ENCODE peak calls at places on chromosome 22, in five cellular contexts. B is substantia nigra; E is naive thymus-derived CD4-positive, alpha-beta T cell; A is right lobe of liver; O is colonic mucosa. P is an unnamed sample.

GRCh38 chr22:31818481-31819392 is 64.9 kb downstream of the DEPDC5 start:
- DNase-seq in O (no peak), A (no peak), B (no peak), E (no peak), P (no peak)

GRCh38 chr22:38751422-38752346 is 4.1 kb downstream of the SUN2 start:
- DNase-seq in O (peak), E (peak), A (no peak), B (no peak), P (no peak)

GRCh38 chr22:19821523-19822300 is 33.0 kb downstream of the GNB1L start:
- DNase-seq in O (no peak), A (peak), B (no peak), E (no peak), P (no peak)

GRCh38 chr22:17578129-17578754 is 14.9 kb downstream of the SLC25A18 start:
- DNase-seq in A (peak), E (no peak), O (no peak), B (no peak), P (no peak)

GRCh38 chr22:37609240-37610152 is 862 bp downstream of the GGA1 start:
- DNase-seq in A (no peak), E (no peak), B (no peak), O (no peak), P (no peak)

GRCh38 chr22:33747576-33748180 is 172.6 kb downstream of the LARGE1 start:
- DNase-seq in O (peak), E (no peak), A (no peak), B (no peak), P (no peak)

GRCh38 chr22:38819387-38819940 is 24.4 kb downstream of the NPTXR start:
- DNase-seq in O (no peak), B (no peak), E (no peak), A (no peak), P (no peak)

GRCh38 chr22:32573991-32574390 is 99.4 kb downstream of the FBXO7 start:
- DNase-seq in A (no peak), O (no peak), E (no peak), B (no peak), P (no peak)

GRCh38 chr22:38788016-38788415 is 5.9 kb downstream of the DNAL4 start:
- DNase-seq in O (no peak), B (no peak), E (no peak), A (no peak), P (no peak)

GRCh38 chr22:33639588-33640254 is 280.6 kb downstream of the LARGE1 start:
- DNase-seq in E (no peak), O (no peak), A (no peak), B (no peak), P (no peak)

GRCh38 chr22:31652911-31653684 is 8.9 kb downstream of the PISD start:
- DNase-seq in B (no peak), A (no peak), E (no peak), O (no peak), P (no peak)

GRCh38 chr22:30830907-30831306 is 136.2 kb downstream of the OSBP2 start:
- DNase-seq in B (no peak), A (no peak), E (no peak), O (peak), P (no peak)

GRCh38 chr22:25496396-25497064 is 67.9 kb upstream of the GRK3 start:
- DNase-seq in E (no peak), O (no peak), A (no peak), B (no peak), P (no peak)

GRCh38 chr22:41352058-41352457 is 29.7 kb upstream of the TEF start:
- DNase-seq in B (no peak), O (no peak), A (no peak), E (no peak), P (no peak)

GRCh38 chr22:47617186-47617585 is 854.7 kb downstream of the TBC1D22A start:
- DNase-seq in E (no peak), O (no peak), A (no peak), B (no peak), P (no peak)

GRCh38 chr22:38082986-38083710 is 836 bp downstream of the SLC16A8 start:
- DNase-seq in B (no peak), A (no peak), E (no peak), O (no peak), P (no peak)

GRCh38 chr22:17370036-17370765 is 941 bp downstream of the CECR2 start:
- DNase-seq in A (peak), O (no peak), B (peak), E (no peak), P (peak)

GRCh38 chr22:43142881-43143562 is at the start of gene MCAT:
- DNase-seq in E (peak), O (peak), B (peak), A (peak), P (peak)

GRCh38 chr22:22181515-22181959 is 63.0 kb upstream of the VPREB1 start:
- DNase-seq in O (no peak), A (no peak), E (no peak), B (no peak), P (no peak)

GRCh38 chr22:21876486-21877176 is 9.2 kb upstream of the MAPK1 start:
- DNase-seq in E (no peak), A (no peak), B (no peak), O (no peak), P (no peak)

GRCh38 chr22:19663821-19664325 is 50.4 kb upstream of the SEPTIN5 start:
- DNase-seq in E (no peak), A (no peak), B (no peak), O (no peak), P (peak)

GRCh38 chr22:19955241-19956128 is 13.9 kb upstream of the TXNRD2 start:
- DNase-seq in A (peak), E (no peak), B (no peak), O (no peak), P (no peak)

GRCh38 chr22:25348391-25348790 is 129.0 kb downstream of the CRYBB2 start:
- DNase-seq in O (no peak), A (no peak), E (no peak), B (no peak), P (no peak)

GRCh38 chr22:17807571-17808410 is 33.5 kb upstream of the BID start:
- DNase-seq in E (no peak), A (no peak), O (no peak), B (no peak), P (no peak)

GRCh38 chr22:44460287-44461082 is 37.5 kb downstream of the RTL6 start:
- DNase-seq in E (no peak), A (no peak), O (peak), B (no peak), P (no peak)

GRCh38 chr22:42450862-42451261 is 18.7 kb upstream of the NFAM1 start:
- DNase-seq in B (no peak), A (no peak), E (no peak), O (no peak), P (no peak)

GRCh38 chr22:20773793-20774212 is at the start of gene SERPIND1:
- DNase-seq in A (peak), B (no peak), E (no peak), O (no peak), P (no peak)

GRCh38 chr22:30636226-30637077 is 871 bp downstream of the SLC35E4 start:
- DNase-seq in A (peak), O (peak), E (peak), B (no peak), P (peak)

GRCh38 chr22:37753746-37754145 is 54.0 kb upstream of the GCAT start:
- DNase-seq in A (no peak), O (no peak), E (no peak), B (no peak), P (no peak)

GRCh38 chr22:17637490-17638181 is 921 bp upstream of the BCL2L13 start:
- DNase-seq in B (no peak), O (peak), E (no peak), A (no peak), P (no peak)

GRCh38 chr22:42074153-42074750 is at the start of gene PHETA2:
- DNase-seq in O (peak), E (peak), B (no peak), A (peak), P (peak)

DNA sequence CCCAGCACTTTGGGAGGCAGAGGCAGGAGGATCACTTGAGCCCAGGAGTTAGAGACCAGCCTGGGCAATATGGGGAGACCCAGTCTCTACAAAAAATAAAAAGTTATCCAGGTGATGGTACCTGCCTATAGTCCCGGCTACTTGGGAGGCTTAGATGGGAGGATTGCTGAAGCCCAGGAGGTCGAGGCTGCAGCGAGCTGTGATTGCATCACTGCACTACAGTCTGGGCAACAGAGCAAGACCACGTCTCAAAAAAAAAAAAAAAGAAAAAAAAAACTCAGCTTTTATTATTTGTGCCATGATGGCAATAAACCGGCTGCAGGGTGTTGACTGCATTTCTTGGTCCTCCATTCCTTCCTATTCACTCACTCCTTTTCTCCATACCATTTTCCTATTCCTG is 33.6 kb upstream of the TFIP11 start:
- DNase-seq in E (no peak), A (no peak), B (no peak), O (no peak), P (no peak)
- H3K27ac ChIP-seq in E (no peak), A (no peak), B (no peak), O (no peak), P (no peak)

GRCh38 chr22:40043086-40043485 is 48.3 kb downstream of the FAM83F start:
- DNase-seq in O (no peak), B (no peak), A (peak), E (no peak), P (peak)
- H3K27ac ChIP-seq in O (peak), B (no peak), A (peak), E (peak), P (peak)

GRCh38 chr22:35258144-35258988 is 1.1 kb downstream of the HMGXB4 start:
- DNase-seq in O (peak), A (no peak), B (no peak), E (no peak), P (no peak)
- H3K27ac ChIP-seq in O (peak), A (peak), B (peak), E (peak), P (peak)

GRCh38 chr22:46220921-46221320 is 29.2 kb downstream of the CDPF1 start:
- DNase-seq in A (no peak), B (no peak), E (no peak), O (no peak), P (no peak)
- H3K27ac ChIP-seq in A (no peak), B (no peak), E (no peak), O (no peak), P (no peak)

GRCh38 chr22:36409067-36409466 is 21.3 kb upstream of the MYH9 start:
- DNase-seq in A (no peak), B (no peak), O (no peak), E (no peak), P (no peak)

GRCh38 chr22:36411589-36412258 is 24.0 kb upstream of the MYH9 start:
- DNase-seq in E (no peak), B (no peak), O (peak), A (peak), P (no peak)

GRCh38 chr22:36406721-36407120 is 19.0 kb upstream of the MYH9 start:
- DNase-seq in O (no peak), E (no peak), A (no peak), B (no peak), P (no peak)

GRCh38 chr22:36413022-36413770 is 25.4 kb upstream of the MYH9 start:
- DNase-seq in B (no peak), A (no peak), O (no peak), E (no peak), P (no peak)

DNA sequence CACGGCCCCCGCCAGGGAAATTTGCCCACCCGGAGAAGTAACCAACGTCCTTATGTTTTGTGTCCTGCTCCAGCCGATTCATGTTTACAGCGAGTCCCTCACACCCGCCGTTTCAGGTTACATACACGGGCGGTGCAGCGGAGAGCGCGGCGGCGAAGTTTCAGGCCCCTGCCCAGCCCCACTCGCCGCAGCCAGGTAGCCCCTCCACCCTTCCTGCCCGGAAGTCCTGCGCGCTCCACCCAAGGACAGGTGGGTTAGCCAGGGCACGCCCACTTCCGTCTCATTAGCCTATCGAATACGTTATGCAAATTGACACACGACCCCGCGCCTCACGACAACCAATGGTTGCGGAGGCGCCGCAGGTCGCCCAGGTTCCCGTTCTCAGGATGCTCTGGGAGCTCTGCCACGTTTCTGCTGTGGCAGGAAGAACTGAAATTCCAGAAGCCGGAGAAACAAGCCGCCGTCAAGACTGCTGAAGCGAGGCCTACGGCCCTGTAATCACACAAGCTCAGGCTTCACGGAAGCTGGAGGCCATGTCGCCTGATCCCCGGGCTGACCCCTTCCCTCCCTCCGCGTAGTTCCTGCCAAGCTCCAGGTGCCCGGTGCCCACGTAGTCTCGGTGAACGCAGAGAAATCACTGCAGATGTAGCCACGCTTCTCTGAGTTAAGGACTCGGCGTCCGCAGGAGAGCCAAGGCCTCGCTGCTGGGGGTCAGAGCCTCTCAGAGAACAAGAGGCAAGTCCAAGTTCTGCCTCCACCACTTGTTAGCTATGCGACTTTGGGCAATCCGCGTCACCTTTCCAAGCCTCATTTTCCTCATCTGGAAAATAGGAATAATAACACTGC is 22.4 kb upstream of the MYH9 start:
- DNase-seq in E (peak), B (no peak), A (peak), O (peak), P (peak)
- H3K27ac ChIP-seq in E (peak), B (no peak), A (peak), O (peak), P (peak)

GRCh38 chr22:50251472-50252054 is 498 bp upstream of the HDAC10 start:
- DNase-seq in A (no peak), O (no peak), E (peak), B (no peak), P (no peak)

GRCh38 chr22:50248192-50249084 is 2.6 kb downstream of the HDAC10 start:
- DNase-seq in O (no peak), A (no peak), B (no peak), E (no peak), P (no peak)

GRCh38 chr22:50249382-50250248 is 1.4 kb downstream of the HDAC10 start:
- DNase-seq in B (no peak), O (no peak), E (no peak), A (no peak), P (no peak)

GRCh38 chr22:50250555-50251471 is at the start of gene HDAC10:
- DNase-seq in A (peak), B (no peak), O (peak), E (peak), P (peak)

DNA sequence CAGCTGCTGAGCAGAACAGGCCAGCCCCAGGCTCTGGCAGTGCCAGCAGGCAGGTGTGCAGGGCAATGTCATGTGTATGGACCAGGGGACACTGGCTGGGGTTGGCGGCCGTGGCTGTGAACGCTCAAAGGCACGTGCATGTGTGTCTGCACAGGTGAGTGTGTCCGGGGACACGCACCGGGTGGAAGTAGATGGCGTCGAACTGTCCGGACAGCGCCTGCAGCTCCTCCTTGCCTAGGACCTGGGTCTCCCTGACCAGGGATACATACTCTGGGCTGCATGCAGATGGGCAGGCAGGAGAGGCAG is 863 bp downstream of the HDAC10 start:
- DNase-seq in O (no peak), A (no peak), B (no peak), E (no peak), P (no peak)
- H3K27ac ChIP-seq in O (no peak), A (no peak), B (no peak), E (peak), P (no peak)

DNA sequence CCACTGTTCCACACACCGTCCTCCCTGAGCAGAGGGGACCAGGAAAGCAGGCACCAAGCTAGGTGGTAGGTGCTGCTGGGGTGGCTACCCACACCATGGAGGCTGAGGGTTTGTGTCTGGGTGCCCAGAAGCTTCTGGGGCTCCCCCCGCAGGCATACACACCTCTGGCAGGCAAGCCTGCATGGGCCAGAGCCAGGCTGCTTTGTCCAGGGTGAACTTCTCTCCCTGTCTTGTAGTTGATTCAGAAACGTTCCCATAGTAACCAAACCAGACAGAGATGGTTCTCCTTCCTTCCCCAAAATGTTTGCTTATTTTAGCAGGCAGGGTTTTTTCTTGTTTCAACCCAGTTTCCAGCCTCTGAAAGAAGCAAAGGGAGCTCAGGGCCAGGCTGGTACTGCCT is 40.9 kb upstream of the SUSD2 start:
- DNase-seq in O (no peak), A (no peak), E (no peak), B (no peak), P (peak)
- H3K27ac ChIP-seq in O (no peak), A (no peak), E (peak), B (peak), P (peak)